ENCODE peak calls at places on chromosomes 3 and 15, in ten cellular contexts. F is suprapubic skin, D is sigmoid colon, A is A549, U is stomach, N is transverse colon, B is ovary, J is GM12878, R is upper lobe of left lung, I is HepG2. O is an unnamed sample.

GRCh38 chr3:150314248-150315027 is 93.7 kb upstream of the TSC22D2 start:
- DNase-seq in F (no peak), D (no peak), A (no peak), U (peak), N (peak), B (no peak), J (no peak), R (peak), I (no peak), O (no peak)

GRCh38 chr3:67790043-67790442 is 135.6 kb upstream of the SUCLG2 start:
- DNase-seq in F (no peak), D (no peak), A (peak), U (peak), N (peak), B (no peak), J (peak), R (no peak), I (peak), O (peak)

GRCh38 chr15:90382305-90382704 is 5.7 kb upstream of the IQGAP1 start:
- DNase-seq in F (no peak), D (no peak), A (no peak), U (no peak), N (no peak), B (no peak), J (no peak), R (no peak), I (no peak), O (no peak)

GRCh38 chr15:92869977-92870644 is 30.0 kb upstream of the CHD2 start:
- DNase-seq in F (no peak), D (peak), A (no peak), U (no peak), N (no peak), B (no peak), J (no peak), R (no peak), I (no peak), O (no peak)

GRCh38 chr15:40327338-40327917 is 3.9 kb downstream of the INAFM2 start:
- DNase-seq in F (no peak), D (no peak), A (no peak), U (no peak), N (no peak), B (no peak), J (no peak), R (no peak), I (no peak), O (no peak)

GRCh38 chr15:89051875-89052274 is 36.4 kb upstream of the ABHD2 start:
- DNase-seq in F (no peak), D (no peak), A (no peak), U (no peak), N (no peak), B (no peak), J (no peak), R (no peak), I (peak), O (no peak)

GRCh38 chr15:58572521-58572920 is 140.7 kb downstream of the LIPC start:
- DNase-seq in F (no peak), D (no peak), A (no peak), U (no peak), N (no peak), B (no peak), J (no peak), R (no peak), I (no peak), O (no peak)

GRCh38 chr15:91258436-91258779 is 158.4 kb downstream of the SV2B start:
- DNase-seq in F (no peak), D (no peak), A (peak), U (no peak), N (no peak), B (no peak), J (no peak), R (no peak), I (no peak), O (no peak)

GRCh38 chr15:35450492-35450891 is 95.5 kb downstream of the DPH6 start:
- DNase-seq in F (no peak), D (no peak), A (no peak), U (no peak), N (no peak), B (no peak), J (no peak), R (no peak), I (no peak), O (no peak)

GRCh38 chr3:186411994-186412393 is 50.0 kb upstream of the DGKG start:
- DNase-seq in F (peak), D (no peak), A (no peak), U (peak), N (no peak), B (no peak), J (no peak), R (no peak), I (no peak), O (no peak)

DNA sequence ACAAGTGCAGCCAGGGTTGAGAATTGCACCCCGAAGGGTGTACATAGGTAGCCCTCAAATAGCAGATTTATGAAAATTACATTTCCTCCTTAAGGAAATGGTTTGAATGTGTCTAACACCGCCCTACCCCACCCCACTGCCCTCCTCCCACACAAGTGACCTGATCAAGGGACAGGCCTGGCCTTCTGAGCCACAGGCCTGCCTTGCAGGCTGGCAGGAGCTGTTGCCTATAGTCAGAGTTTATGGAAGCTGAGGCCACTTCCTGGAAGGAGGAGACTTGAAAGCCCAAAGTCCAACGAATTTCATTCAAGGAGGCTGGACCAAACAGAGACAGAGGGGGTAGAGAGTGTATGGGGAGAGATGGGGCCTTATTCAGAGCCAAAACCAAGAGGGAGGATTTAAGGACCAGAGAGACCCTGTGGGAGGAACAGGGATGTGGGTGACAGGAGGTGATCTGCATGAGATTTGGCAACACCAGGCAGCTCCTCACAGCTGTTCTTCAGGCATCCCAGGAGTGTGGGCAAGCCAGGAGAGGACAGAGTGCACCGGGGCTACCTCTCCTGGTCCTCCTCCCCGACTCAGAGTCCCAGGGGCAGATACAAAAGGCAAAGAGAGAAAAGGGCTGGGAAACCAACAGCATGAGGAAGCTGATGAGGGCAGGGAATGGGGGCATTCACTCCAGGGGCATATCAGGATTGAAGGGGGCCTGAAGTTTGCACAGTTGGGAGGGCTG is 100.4 kb upstream of the HES1 start:
- DNase-seq in F (no peak), D (no peak), A (no peak), U (peak), N (peak), B (no peak), J (no peak), R (no peak), I (no peak), O (no peak)
- H3K27ac ChIP-seq in F (no peak), D (peak), A (peak), U (no peak), N (peak), B (no peak), J (no peak), R (no peak), I (no peak), O (peak)

DNA sequence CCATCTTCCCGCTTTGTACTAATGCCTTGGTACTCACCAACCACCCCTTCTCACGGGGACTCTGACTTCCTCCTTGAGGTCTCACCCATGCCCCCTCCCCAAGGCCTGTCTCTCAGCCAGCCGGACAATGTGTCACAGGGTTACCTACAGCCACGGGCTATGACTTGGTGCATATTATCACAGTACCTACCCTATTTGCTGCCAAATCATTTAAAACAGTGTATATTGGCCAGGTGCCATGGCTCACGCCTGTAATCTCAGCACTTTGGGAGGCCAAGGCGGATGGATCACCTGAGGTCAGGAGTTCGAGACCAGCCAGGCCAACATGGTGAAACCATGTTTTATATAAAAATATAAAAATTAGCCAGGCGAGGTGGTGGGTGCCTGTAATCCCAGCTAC is 93.4 kb upstream of the TBL1XR1 start:
- DNase-seq in F (no peak), D (no peak), A (no peak), U (peak), N (no peak), B (no peak), J (no peak), R (no peak), I (no peak), O (no peak)
- TF ChIP-seq EP300 in F (no peak), D (no peak), A (no peak), U (no peak), N (no peak), B (no peak), J (no peak), R (no peak), I (no peak), O (no peak)

GRCh38 chr3:39469945-39470344 is 2.5 kb downstream of the MOBP start:
- DNase-seq in F (no peak), D (no peak), A (no peak), U (no peak), N (no peak), B (no peak), J (no peak), R (peak), I (no peak), O (no peak)

GRCh38 chr3:39467394-39468107 is at the start of gene MOBP:
- DNase-seq in F (no peak), D (no peak), A (no peak), U (no peak), N (no peak), B (no peak), J (no peak), R (no peak), I (no peak), O (no peak)

GRCh38 chr3:39469258-39469657 is 1.8 kb downstream of the MOBP start:
- DNase-seq in F (no peak), D (no peak), A (no peak), U (no peak), N (no peak), B (no peak), J (no peak), R (no peak), I (no peak), O (no peak)

GRCh38 chr3:39468108-39468436 is 592 bp downstream of the MOBP start:
- DNase-seq in F (no peak), D (no peak), A (no peak), U (no peak), N (no peak), B (no peak), J (no peak), R (no peak), I (no peak), O (no peak)

GRCh38 chr3:39466988-39467387 is 492 bp upstream of the MOBP start:
- DNase-seq in F (no peak), D (no peak), A (no peak), U (no peak), N (no peak), B (no peak), J (no peak), R (no peak), I (no peak), O (no peak)
- TF ChIP-seq POLR2A in F (no peak), D (no peak), A (no peak), U (no peak), N (no peak), B (no peak), J (no peak), R (no peak), I (no peak), O (no peak)

DNA sequence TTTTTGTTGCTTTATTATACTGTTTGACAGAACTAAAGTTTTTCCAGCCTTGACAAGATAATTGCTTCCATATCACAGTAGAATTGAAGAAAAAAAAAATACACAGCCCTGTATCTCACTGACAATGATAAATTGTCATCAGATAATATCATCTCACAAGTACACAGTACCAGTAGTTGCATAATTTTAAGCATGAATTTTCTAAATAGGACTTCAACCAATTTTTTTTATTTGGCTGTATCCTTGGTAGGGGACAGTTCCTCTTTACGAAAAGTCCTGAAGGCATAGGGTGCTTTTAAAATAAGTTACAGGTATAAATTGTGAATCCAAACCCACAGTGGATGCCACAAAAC is 230.7 kb downstream of the ATP8B4 start:
- DNase-seq in F (no peak), D (no peak), A (no peak), U (no peak), N (no peak), B (no peak), J (no peak), R (no peak), I (no peak), O (no peak)
- H3K27ac ChIP-seq in F (no peak), D (peak), A (no peak), U (peak), N (peak), B (no peak), J (no peak), R (no peak), I (no peak), O (no peak)

DNA sequence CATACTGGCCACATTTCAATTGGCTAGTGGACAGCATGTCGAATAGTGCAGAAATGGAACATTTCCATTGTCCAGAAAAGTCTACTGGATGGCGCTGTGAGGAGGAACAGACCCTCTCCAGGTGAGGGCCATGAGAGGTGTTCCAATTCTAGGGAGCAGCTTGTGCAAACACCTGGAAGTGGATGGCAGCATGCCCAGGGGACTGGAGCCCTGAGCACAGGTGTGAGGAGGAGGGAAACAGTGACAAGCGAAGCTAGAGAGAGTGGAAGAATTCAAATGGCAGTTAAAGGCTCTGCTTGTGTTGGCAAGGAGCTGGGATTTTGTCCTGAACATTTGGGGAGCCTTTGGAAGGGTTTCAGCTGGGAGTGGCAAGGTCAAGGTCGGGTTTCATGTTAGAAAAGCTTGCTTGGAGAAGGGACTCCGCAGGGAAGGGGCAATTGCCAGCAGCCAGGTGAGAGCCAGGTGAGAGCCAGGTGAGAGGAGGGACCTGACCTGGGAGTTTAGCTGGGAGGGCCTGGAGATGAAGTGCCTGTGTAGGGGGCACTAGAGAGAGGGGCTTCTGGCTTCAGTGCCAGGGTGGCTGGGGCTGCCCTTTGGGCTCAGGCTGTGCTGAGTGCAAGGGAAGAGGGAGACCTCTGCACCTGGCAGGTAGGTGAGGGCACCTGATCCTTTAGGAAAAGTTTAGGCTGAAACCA is 93.8 kb downstream of the LINGO1 start:
- DNase-seq in F (no peak), D (peak), A (no peak), U (peak), N (peak), B (no peak), J (no peak), R (peak), I (no peak), O (no peak)
- TF ChIP-seq EP300 in F (no peak), D (no peak), A (no peak), U (no peak), N (no peak), B (no peak), J (no peak), R (peak), I (no peak), O (no peak)

DNA sequence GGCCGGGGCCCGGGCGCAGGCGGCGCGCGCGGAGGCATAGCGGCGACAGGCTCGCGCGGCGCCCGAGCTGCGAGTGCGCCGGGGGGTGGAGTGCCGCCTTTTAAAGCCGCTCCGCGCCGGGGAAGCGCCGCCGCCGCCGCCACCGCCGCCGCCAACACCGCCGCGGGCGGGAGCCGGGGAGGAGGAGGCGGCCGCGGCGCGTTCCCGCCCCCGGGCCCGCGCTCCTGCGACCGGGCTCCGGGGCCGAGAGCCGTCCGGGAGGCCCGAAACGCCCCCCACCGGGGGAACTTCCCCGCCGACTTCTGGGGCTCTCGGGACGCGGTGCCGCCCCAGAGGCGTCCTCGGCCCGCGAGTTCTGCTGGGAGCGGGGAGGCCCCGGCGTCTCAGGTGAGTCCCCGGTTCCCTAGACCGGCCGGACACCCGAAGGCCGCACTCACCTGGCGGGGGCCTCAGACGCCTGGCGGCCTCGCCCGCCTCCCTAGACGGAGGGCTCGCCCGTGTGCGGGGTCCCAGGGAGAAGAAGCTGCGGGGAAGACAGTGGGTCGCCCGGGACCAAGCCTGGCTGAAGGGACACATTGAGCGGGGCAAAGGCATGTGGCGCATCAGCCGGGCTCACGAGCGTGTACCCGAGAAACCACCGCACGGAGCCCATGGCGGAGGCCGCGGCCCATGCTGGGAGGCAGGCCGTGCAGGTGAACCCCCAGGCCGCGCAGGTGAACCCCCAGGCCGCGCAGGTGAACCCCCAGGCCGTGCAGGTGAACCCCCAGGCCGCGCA is at the start of gene PCSK6:
- DNase-seq in F (no peak), D (no peak), A (peak), U (peak), N (peak), B (no peak), J (no peak), R (no peak), I (no peak), O (no peak)
- TF ChIP-seq POLR2A in F (no peak), D (no peak), A (peak), U (no peak), N (no peak), B (no peak), J (no peak), R (no peak), I (peak), O (no peak)

DNA sequence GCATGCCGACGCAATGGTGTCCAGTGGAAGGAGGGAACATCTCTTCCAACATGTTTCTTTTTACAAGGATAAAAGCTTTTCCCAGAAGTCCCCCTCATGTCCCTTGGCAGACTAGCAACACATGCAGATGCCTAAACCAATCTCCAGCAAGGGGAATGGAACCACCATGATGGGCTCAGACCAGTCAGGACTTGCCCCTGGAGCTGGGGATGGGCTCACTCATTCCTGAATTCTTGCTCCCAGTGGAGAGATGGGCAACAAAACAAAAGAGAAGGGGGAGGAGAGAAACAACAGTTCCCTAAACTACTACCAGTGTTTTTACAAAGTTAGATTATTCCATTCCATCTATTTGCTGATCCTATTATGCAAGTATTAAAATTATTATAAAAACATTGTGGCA is 76.8 kb upstream of the OXTR start:
- DNase-seq in F (no peak), D (no peak), A (no peak), U (no peak), N (no peak), B (no peak), J (no peak), R (no peak), I (no peak), O (no peak)
- H3K27ac ChIP-seq in F (no peak), D (no peak), A (peak), U (no peak), N (no peak), B (no peak), J (no peak), R (no peak), I (no peak), O (no peak)

GRCh38 chr3:159517105-159517504 is 471.5 kb upstream of the IL12A start:
- DNase-seq in F (no peak), D (no peak), A (no peak), U (no peak), N (no peak), B (no peak), J (no peak), R (no peak), I (no peak), O (no peak)
- TF ChIP-seq EP300 in F (no peak), D (no peak), A (no peak), U (no peak), N (no peak), B (no peak), J (no peak), R (no peak), I (no peak), O (no peak)

O was measured in tibial nerve.